ENCODE peak calls at places on chromosome 2, in six cellular contexts. R, P, D, N, X and S are unnamed samples.

GRCh38 chr2:46435796-46436360 is 43.5 kb upstream of the TMEM247 start:
- DNase-seq in N (no peak), X (no peak), D (peak; percentile 72), P (no peak), R (no peak), S (no peak)

GRCh38 chr2:62568983-62569837 is 63.2 kb upstream of the TMEM17 start:
- DNase-seq in N (no peak), P (no peak), D (no peak), R (peak; percentile 6), X (no peak), S (no peak)

GRCh38 chr2:18436408-18437077 is 123.9 kb downstream of the RDH14 start:
- DNase-seq in R (no peak), P (no peak), D (no peak), N (no peak), X (no peak), S (no peak)

GRCh38 chr2:102473020-102473419 is at the start of gene SLC9A4:
- DNase-seq in X (no peak), D (peak; percentile 62), P (peak; percentile 10), N (peak; percentile 83), R (peak; percentile 74), S (peak; percentile 38)

GRCh38 chr2:30705056-30705455 is 102.2 kb downstream of the CAPN13 start:
- DNase-seq in R (no peak), P (no peak), X (no peak), D (no peak), N (no peak), S (no peak)

GRCh38 chr2:239041062-239041461 is 193.2 kb downstream of the TWIST2 start:
- DNase-seq in X (no peak), P (no peak), N (no peak), D (no peak), R (no peak), S (no peak)

GRCh38 chr2:189096769-189097447 is 82.7 kb downstream of the COL5A2 start:
- DNase-seq in P (no peak), N (no peak), R (peak; percentile 12), X (no peak), D (peak; percentile 91), S (no peak)

GRCh38 chr2:43223412-43224040 is 2.9 kb downstream of the ZFP36L2 start:
- DNase-seq in N (no peak), D (peak; percentile 57), X (no peak), R (no peak), P (no peak), S (no peak)

GRCh38 chr2:171883275-171883893 is 10.7 kb downstream of the SLC25A12 start:
- DNase-seq in R (no peak), N (no peak), X (no peak), D (no peak), P (no peak), S (no peak)

GRCh38 chr2:234427081-234428058 is 69.5 kb downstream of the ARL4C start:
- DNase-seq in X (no peak), D (peak; percentile 92), N (no peak), P (no peak), R (peak; percentile 70), S (no peak)

GRCh38 chr2:217951521-217952247 is 51.1 kb downstream of the TNS1 start:
- DNase-seq in N (no peak), R (no peak), D (no peak), P (peak; percentile 7), X (no peak), S (no peak)

GRCh38 chr2:31383471-31384153 is 30.9 kb downstream of the XDH start:
- DNase-seq in N (no peak), D (peak; percentile 17), R (no peak), P (no peak), X (no peak), S (no peak)

GRCh38 chr2:64337314-64337713 is 116.6 kb upstream of the LGALSL start:
- DNase-seq in D (no peak), R (no peak), P (peak; percentile 8), N (no peak), X (no peak), S (no peak)

GRCh38 chr2:64602436-64602835 is 51.3 kb downstream of the SERTAD2 start:
- DNase-seq in D (no peak), R (no peak), X (no peak), N (no peak), P (no peak), S (no peak)

GRCh38 chr2:204434660-204435462 is 110.4 kb upstream of the PARD3B start:
- DNase-seq in D (no peak), N (no peak), P (no peak), R (no peak), X (no peak), S (no peak)

GRCh38 chr2:121596221-121597080 is 52.8 kb downstream of the CLASP1 start:
- DNase-seq in D (peak; percentile 71), P (peak; percentile 22), R (peak; percentile 40), N (peak; percentile 61), X (no peak), S (peak; percentile 41)

GRCh38 chr2:85277416-85278158 is 50.2 kb downstream of the TGOLN2 start:
- DNase-seq in R (no peak), P (no peak), N (peak; percentile 34), X (no peak), D (peak; percentile 95), S (no peak)

GRCh38 chr2:141940709-141941108 is 190.1 kb downstream of the LRP1B start:
- DNase-seq in R (no peak), X (no peak), D (no peak), P (no peak), N (no peak), S (no peak)

GRCh38 chr2:112340416-112340815 is 65.0 kb downstream of the ZC3H6 start:
- DNase-seq in P (no peak), X (no peak), D (no peak), N (no peak), R (no peak), S (no peak)

GRCh38 chr2:78682781-78683180 is 342.7 kb upstream of the REG3G start:
- DNase-seq in P (no peak), D (no peak), R (no peak), N (no peak), X (no peak), S (no peak)

GRCh38 chr2:174925046-174925784 is 80.0 kb downstream of the CHN1 start:
- DNase-seq in D (no peak), X (no peak), N (no peak), R (no peak), P (no peak), S (no peak)

GRCh38 chr2:7012141-7012809 is 95.1 kb downstream of the RNF144A start:
- DNase-seq in P (peak; percentile 86), D (peak; percentile 50), X (no peak), R (no peak), N (no peak), S (no peak)

GRCh38 chr2:179796213-179797007 is 65.0 kb downstream of the ZNF385B start:
- DNase-seq in R (no peak), D (no peak), X (no peak), P (no peak), N (no peak), S (no peak)

GRCh38 chr2:217872319-217872718 is 130.5 kb downstream of the TNS1 start:
- DNase-seq in D (no peak), N (no peak), R (no peak), P (no peak), X (no peak), S (no peak)

GRCh38 chr2:216829533-216829932 is 30.3 kb downstream of the TNP1 start:
- DNase-seq in D (peak; percentile 62), X (peak; percentile 81), R (no peak), P (peak; percentile 73), N (peak; percentile 32), S (no peak)

GRCh38 chr2:205834776-205835175 is 152.5 kb downstream of the NRP2 start:
- DNase-seq in X (no peak), D (peak; percentile 75), R (no peak), P (no peak), N (no peak), S (peak; percentile 16)

GRCh38 chr2:29084561-29084960 is 10.2 kb upstream of the PCARE start:
- DNase-seq in N (no peak), X (no peak), R (no peak), P (no peak), D (no peak), S (no peak)

GRCh38 chr2:218276986-218277755 is 6.9 kb downstream of the PNKD start:
- DNase-seq in X (no peak), N (no peak), R (no peak), D (no peak), P (no peak), S (no peak)

DNA sequence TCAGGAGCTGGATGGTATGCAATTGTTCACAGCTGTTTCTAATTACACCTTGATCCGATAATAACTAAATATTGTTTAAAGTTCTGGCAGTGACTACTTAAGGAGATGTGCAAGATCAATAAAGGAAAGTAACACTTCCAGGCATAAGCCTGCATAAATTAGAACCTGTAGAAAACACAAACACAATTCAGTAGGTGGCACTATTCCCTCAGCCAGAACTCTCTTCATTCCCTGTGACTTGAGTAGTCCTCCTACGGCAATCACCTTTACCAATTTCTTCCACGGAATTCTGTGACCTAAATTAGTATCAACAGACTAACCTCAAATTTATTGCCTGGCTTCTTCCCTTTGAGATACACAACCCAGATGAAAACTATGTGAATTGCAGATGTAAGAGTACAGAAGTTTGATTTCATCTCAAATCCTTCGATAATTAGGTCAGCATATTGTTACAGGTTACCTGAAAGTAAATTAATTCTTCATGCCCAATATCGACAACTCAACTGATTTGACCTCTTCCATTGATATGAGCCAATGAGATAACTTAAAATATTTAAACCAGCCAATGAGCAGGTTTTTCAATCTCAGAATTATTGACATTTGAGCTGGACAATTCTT is 137.8 kb downstream of the PID1 start:
- DNase-seq in D (peak; percentile 76), N (peak; percentile 69), X (no peak), P (no peak), R (peak; percentile 41), S (no peak)
- TF ChIP-seq CTCF in D (peak; percentile 58), N (peak; percentile 17), X (no peak), P (no peak), R (peak; percentile 46), S (peak; percentile 8)

GRCh38 chr2:167342769-167343168 is 454.5 kb downstream of the XIRP2 start:
- DNase-seq in D (peak; percentile 14), N (no peak), P (no peak), X (no peak), R (no peak), S (no peak)
- TF ChIP-seq CTCF in D (peak; percentile 22), N (no peak), P (no peak), X (no peak), R (no peak), S (no peak)

GRCh38 chr2:71777946-71778345 is 324.6 kb downstream of the DYSF start:
- DNase-seq in X (peak; percentile 52), R (no peak), D (no peak), P (no peak), N (no peak), S (no peak)

GRCh38 chr2:71776227-71776626 is 322.9 kb downstream of the DYSF start:
- DNase-seq in D (no peak), R (no peak), P (no peak), N (no peak), X (no peak), S (no peak)

GRCh38 chr2:71779306-71779855 is 326.0 kb downstream of the DYSF start:
- DNase-seq in X (peak; percentile 56), R (no peak), P (no peak), N (no peak), D (peak; percentile 88), S (no peak)

GRCh38 chr2:71780162-71780561 is 326.8 kb downstream of the DYSF start:
- DNase-seq in D (no peak), N (no peak), R (no peak), P (no peak), X (peak; percentile 30), S (no peak)

GRCh38 chr2:71778514-71779305 is 325.3 kb downstream of the DYSF start:
- DNase-seq in X (peak; percentile 43), D (no peak), R (no peak), P (no peak), N (no peak), S (no peak)
- TF ChIP-seq CTCF in X (no peak), D (peak; percentile 20), R (no peak), P (no peak), N (no peak), S (no peak)

GRCh38 chr2:99403524-99403923 is 66.3 kb downstream of the EIF5B start:
- DNase-seq in P (no peak), X (no peak), R (no peak), N (no peak), D (peak; percentile 15), S (no peak)
- TF ChIP-seq CTCF in P (no peak), X (no peak), R (no peak), N (no peak), D (no peak), S (no peak)